ENCODE peak calls at places on chromosome 4, in six cellular contexts. N is uterus, M is endodermal cell, K is lung, B is H9, E is ascending aorta. H is an unnamed sample.

GRCh38 chr4:159071969-159072765 is 30.7 kb upstream of the RAPGEF2 start:
- DNase-seq in N (no peak), M (no peak), K (no peak), B (no peak), E (no peak), H (no peak)

GRCh38 chr4:18105023-18106011 is 83.8 kb upstream of the LCORL start:
- DNase-seq in N (no peak), M (no peak), K (no peak), B (no peak), E (no peak), H (no peak)

GRCh38 chr4:169795585-169795984 is 37.8 kb upstream of the HPF1 start:
- DNase-seq in N (no peak), M (no peak), K (no peak), B (no peak), E (no peak), H (no peak)

GRCh38 chr4:109414938-109415337 is 18.7 kb upstream of the SEC24B start:
- DNase-seq in N (no peak), M (no peak), K (no peak), B (no peak), E (no peak), H (no peak)

GRCh38 chr4:28082686-28083390 is 1222.2 kb downstream of the STIM2 start:
- DNase-seq in N (no peak), M (no peak), K (no peak), B (no peak), E (no peak), H (no peak)

GRCh38 chr4:73213917-73214663 is 44.5 kb downstream of the ANKRD17 start:
- DNase-seq in N (no peak), M (no peak), K (no peak), B (no peak), E (no peak), H (no peak)

GRCh38 chr4:24625091-24625490 is 40.7 kb upstream of the DHX15 start:
- DNase-seq in N (no peak), M (no peak), K (no peak), B (no peak), E (no peak), H (no peak)

GRCh38 chr4:21765810-21766407 is 182.7 kb downstream of the KCNIP4 start:
- DNase-seq in N (no peak), M (peak; percentile 90), K (no peak), B (peak; percentile 71), E (no peak), H (no peak)

GRCh38 chr4:48968814-48969213 is 17.3 kb upstream of the CWH43 start:
- DNase-seq in N (no peak), M (no peak), K (no peak), B (no peak), E (no peak), H (no peak)

GRCh38 chr4:139692300-139693012 is 26.8 kb downstream of the MGST2 start:
- DNase-seq in N (no peak), M (peak; percentile 75), K (no peak), B (peak; percentile 38), E (no peak), H (no peak)
- TF ChIP-seq CTCF in N (no peak), M (peak; percentile 65), K (no peak), B (peak; percentile 46), E (no peak), H (no peak)

DNA sequence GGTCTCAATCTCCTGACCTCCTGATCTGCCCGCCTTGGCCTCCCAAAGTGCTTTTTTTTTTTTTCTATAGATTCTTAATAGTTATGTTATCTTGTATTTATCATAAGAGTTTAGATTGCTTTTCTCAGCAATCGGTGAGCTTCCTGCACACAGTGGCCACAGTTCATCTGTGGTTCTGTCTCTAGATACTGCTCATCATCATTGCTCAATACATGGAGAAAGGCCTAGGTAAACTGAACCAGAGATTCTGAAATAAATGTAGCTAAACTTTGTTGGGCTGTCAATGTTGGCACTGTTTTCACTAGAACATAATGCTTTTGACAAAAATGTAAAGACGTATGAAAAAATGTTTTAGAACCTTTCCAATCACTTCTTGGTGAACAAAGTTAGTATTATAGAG is 50.1 kb upstream of the LIMCH1 start:
- DNase-seq in N (no peak), M (no peak), K (no peak), B (no peak), E (no peak), H (no peak)
- H3K4me1 ChIP-seq in N (no peaks in the 10 kb centered on the region), M (peaks cover 5% of the 10 kb centered on the region), K (peaks cover 8% of the 10 kb centered on the region), B (no peaks in the 10 kb centered on the region), E (peaks cover 2% of the 10 kb centered on the region), H (no peaks in the 10 kb centered on the region)

GRCh38 chr4:184854673-184855072 is 28.9 kb upstream of the ACSL1 start:
- DNase-seq in N (no peak), M (no peak), K (no peak), B (no peak), E (no peak), H (no peak)
- H3K27ac ChIP-seq in N (no peak overlapping the region), M (no peak overlapping the region), K (no peak overlapping the region), B (no peak overlapping the region), E (no peak overlapping the region), H (no peak overlapping the region)

GRCh38 chr4:30722092-30722915 is 2.1 kb downstream of the PCDH7 start:
- DNase-seq in N (peak; percentile 27), M (no peak), K (no peak), B (no peak), E (peak; percentile 64), H (no peak)
- TF ChIP-seq CTCF in N (no peak), M (no peak), K (no peak), B (no peak), E (no peak), H (no peak)

DNA sequence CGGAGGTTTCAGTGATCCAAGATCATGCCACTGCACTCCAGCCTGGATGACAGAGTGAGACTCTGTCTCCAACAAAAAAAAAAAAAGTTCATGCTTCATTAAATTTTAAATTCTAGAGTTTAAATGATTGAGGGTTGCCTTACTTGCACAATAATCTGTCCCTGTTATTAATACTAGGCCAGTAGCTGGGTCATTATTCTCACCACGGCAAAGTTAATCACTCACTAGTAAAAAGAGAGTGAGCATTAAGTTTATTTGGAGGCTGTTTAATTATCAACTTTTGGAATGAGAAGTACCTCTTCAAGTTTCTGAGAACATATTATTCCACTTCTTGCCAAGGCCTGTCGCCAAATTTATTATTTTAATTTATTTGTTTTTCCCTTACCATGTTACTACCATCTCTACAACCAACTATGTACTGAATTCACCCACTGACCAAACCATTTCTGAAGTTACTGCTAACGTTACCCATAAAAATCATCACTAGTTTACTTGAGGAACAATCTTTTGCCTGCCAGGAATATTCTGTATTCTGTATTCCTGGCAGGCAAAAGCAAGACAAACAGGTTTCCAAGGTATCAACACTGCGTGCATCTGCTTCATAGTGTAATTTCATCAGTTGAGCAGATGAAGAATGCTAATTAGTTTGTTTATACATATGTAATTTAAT is 26.5 kb downstream of the GUCY1A1 start:
- DNase-seq in N (no peak), M (no peak), K (no peak), B (no peak), E (no peak), H (no peak)
- H3K4me1 ChIP-seq in N (no peaks in the 10 kb centered on the region), M (no peaks in the 10 kb centered on the region), K (peaks cover 17% of the 10 kb centered on the region), B (no peaks in the 10 kb centered on the region), E (peaks cover 28% of the 10 kb centered on the region), H (peaks cover 22% of the 10 kb centered on the region)

GRCh38 chr4:184382189-184382846 is 92.0 kb downstream of the IRF2 start:
- DNase-seq in N (no peak), M (peak; percentile 53), K (no peak), B (no peak), E (peak; percentile 31), H (no peak)
- H3K27ac ChIP-seq in N (peak overlapping the region; percentile 75), M (no peak overlapping the region), K (no peak overlapping the region), B (no peak overlapping the region), E (no peak overlapping the region), H (no peak overlapping the region)